ENCODE peak calls at places on chromosomes 7 and 10, in nine cellular contexts. D is 8988T; A is renal cortical epithelial cell; G is CD4-positive, alpha-beta memory T cell; B is iris pigment epithelial cell; L is HS-27A; R is adipocyte; P is CD8-positive, alpha-beta memory T cell; V is stimulated activated CD4-positive, alpha-beta T cell treated with anti-CD3 and anti-CD28 coated beads, Interleukin-2, amount 100 ng/mL, for 24 hours. Q is an unnamed sample.

GRCh38 chr7:73363225-73364005 is 35.5 kb downstream of the FKBP6 start:
- DNase-seq in D (no peak), A (no peak), G (no peak), B (no peak), L (no peak), R (no peak), P (no peak), V (no peak), Q (no peak)

GRCh38 chr7:39539816-39540215 is 26.4 kb upstream of the YAE1 start:
- DNase-seq in D (no peak), A (no peak), G (no peak), B (no peak), L (no peak), R (no peak), P (no peak), V (no peak), Q (no peak)

GRCh38 chr10:103676851-103677417 is 178.4 kb downstream of the SH3PXD2A start:
- DNase-seq in D (no peak), A (no peak), G (no peak), B (peak; percentile 94), L (no peak), R (peak; percentile 96), P (no peak), V (no peak), Q (no peak)

GRCh38 chr10:67837519-67838314 is at the start of gene DNAJC12:
- DNase-seq in D (no peak), A (peak; percentile 67), G (peak; percentile 17), B (peak; percentile 84), L (no peak), R (peak; percentile 85), P (no peak), V (no peak), Q (no peak)

GRCh38 chr10:76299501-76299900 is 868.1 kb downstream of the LRMDA start:
- DNase-seq in D (no peak), A (no peak), G (no peak), B (no peak), L (no peak), R (no peak), P (no peak), V (no peak), Q (no peak)

GRCh38 chr10:110426294-110427153 is 71.2 kb upstream of the DUSP5 start:
- DNase-seq in D (no peak), A (peak; percentile 88), G (no peak), B (peak; percentile 98), L (no peak), R (peak; percentile 90), P (no peak), V (no peak), Q (no peak)

GRCh38 chr7:150631084-150631824 is 931 bp downstream of the GIMAP6 start:
- DNase-seq in D (no peak), A (no peak), G (peak; percentile 51), B (no peak), L (no peak), R (no peak), P (peak; percentile 17), V (peak; percentile 60), Q (no peak)

GRCh38 chr7:41224063-41224763 is 478.7 kb downstream of the INHBA start:
- DNase-seq in D (no peak), A (peak; percentile 42), G (no peak), B (peak; percentile 68), L (no peak), R (peak; percentile 10), P (no peak), V (no peak), Q (no peak)

GRCh38 chr10:101896466-101896865 is 52.9 kb upstream of the KCNIP2 start:
- DNase-seq in D (no peak), A (peak; percentile 38), G (no peak), B (peak; percentile 14), L (no peak), R (no peak), P (no peak), V (no peak), Q (no peak)

GRCh38 chr7:141874787-141875186 is 33.5 kb upstream of the PRSS37 start:
- DNase-seq in D (no peak), A (peak; percentile 2), G (no peak), B (no peak), L (no peak), R (no peak), P (no peak), V (no peak), Q (no peak)

GRCh38 chr10:35412336-35412735 is 76.0 kb downstream of the CCNY start:
- DNase-seq in D (no peak), A (no peak), G (no peak), B (peak; percentile 41), L (no peak), R (no peak), P (no peak), V (no peak), Q (no peak)

GRCh38 chr7:1901431-1902210 is 231.5 kb downstream of the ELFN1 start:
- DNase-seq in D (no peak), A (no peak), G (no peak), B (no peak), L (no peak), R (no peak), P (no peak), V (no peak), Q (no peak)

GRCh38 chr10:104326991-104327610 is 11.2 kb downstream of the ITPRIP start:
- DNase-seq in D (no peak), A (no peak), G (no peak), B (peak; percentile 10), L (no peak), R (no peak), P (no peak), V (no peak), Q (no peak)

GRCh38 chr7:47285860-47286491 is 295.9 kb downstream of the TNS3 start:
- DNase-seq in D (no peak), A (no peak), G (no peak), B (peak; percentile 40), L (no peak), R (peak; percentile 93), P (no peak), V (no peak), Q (no peak)

GRCh38 chr10:102564209-102564834 is 60.5 kb downstream of the SUFU start:
- DNase-seq in D (no peak), A (no peak), G (no peak), B (no peak), L (no peak), R (no peak), P (no peak), V (no peak), Q (no peak)

GRCh38 chr10:21600804-21601512 is 66.9 kb downstream of the MLLT10 start:
- DNase-seq in D (no peak), A (peak; percentile 28), G (no peak), B (no peak), L (no peak), R (no peak), P (no peak), V (no peak), Q (no peak)

GRCh38 chr10:45453639-45454250 is 79.7 kb downstream of the ALOX5 start:
- DNase-seq in D (no peak), A (no peak), G (no peak), B (no peak), L (no peak), R (no peak), P (no peak), V (no peak), Q (no peak)

GRCh38 chr7:115679976-115680375 is 350.6 kb downstream of the TFEC start:
- DNase-seq in D (no peak), A (peak; percentile 63), G (peak; percentile 5), B (peak; percentile 74), L (no peak), R (peak; percentile 60), P (no peak), V (no peak), Q (no peak)

GRCh38 chr10:88960854-88961253 is 8.3 kb upstream of the ACTA2 start:
- DNase-seq in D (no peak), A (no peak), G (no peak), B (no peak), L (no peak), R (no peak), P (no peak), V (no peak), Q (no peak)

GRCh38 chr10:94129393-94130130 is 135.8 kb downstream of the PLCE1 start:
- DNase-seq in D (no peak), A (peak; percentile 13), G (no peak), B (peak; percentile 70), L (no peak), R (peak; percentile 47), P (no peak), V (no peak), Q (no peak)

GRCh38 chr10:19921300-19922140 is 105.3 kb downstream of the PLXDC2 start:
- DNase-seq in D (no peak), A (peak; percentile 86), G (no peak), B (peak; percentile 89), L (no peak), R (no peak), P (no peak), V (no peak), Q (no peak)

GRCh38 chr7:93043393-93043985 is 74.3 kb downstream of the SAMD9 start:
- DNase-seq in D (no peak), A (peak; percentile 78), G (no peak), B (peak; percentile 91), L (peak; percentile 84), R (peak; percentile 91), P (no peak), V (no peak), Q (peak; percentile 82)

GRCh38 chr10:8017276-8017675 is 37.2 kb upstream of the GATA3 start:
- DNase-seq in D (no peak), A (no peak), G (no peak), B (peak; percentile 16), L (no peak), R (peak; percentile 62), P (no peak), V (no peak), Q (no peak)

GRCh38 chr7:465710-466400 is 53.8 kb downstream of the PDGFA start:
- DNase-seq in D (peak; percentile 40), A (no peak), G (no peak), B (no peak), L (no peak), R (no peak), P (no peak), V (no peak), Q (no peak)

GRCh38 chr10:21468086-21468485 is 57.4 kb downstream of the SKIDA1 start:
- DNase-seq in D (no peak), A (no peak), G (no peak), B (no peak), L (no peak), R (no peak), P (no peak), V (no peak), Q (no peak)

GRCh38 chr7:158125721-158126120 is 461.9 kb downstream of the PTPRN2 start:
- DNase-seq in D (no peak), A (no peak), G (no peak), B (no peak), L (no peak), R (no peak), P (no peak), V (no peak), Q (no peak)

GRCh38 chr7:158235862-158236261 is 351.8 kb downstream of the PTPRN2 start:
- DNase-seq in D (no peak), A (no peak), G (no peak), B (no peak), L (no peak), R (no peak), P (no peak), V (no peak), Q (no peak)

GRCh38 chr7:28961972-28962371 is 3.8 kb upstream of the TRIL start:
- DNase-seq in D (no peak), A (no peak), G (no peak), B (no peak), L (no peak), R (no peak), P (no peak), V (no peak), Q (no peak)

Q was measured in ecto neural progenitor cell.